ENCODE peak calls at places on chromosomes 7 and 10, in four cellular contexts. B is foreskin fibroblast, A is gastrocnemius medialis, V is ascending aorta. D is an unnamed sample.

GRCh38 chr10:118850418-118851061 is 95.8 kb upstream of the CACUL1 start:
- DNase-seq in V (no peak), A (no peak), B (peak; percentile 54), D (peak; percentile 69)

GRCh38 chr10:98340946-98341345 is 73.0 kb upstream of the LOXL4 start:
- DNase-seq in V (no peak), A (no peak), B (peak; percentile 56), D (peak; percentile 19)

GRCh38 chr10:33376476-33376875 is 42.0 kb upstream of the NRP1 start:
- DNase-seq in V (no peak), B (peak; percentile 31), A (no peak), D (no peak)

GRCh38 chr10:52466464-52466863 is 152.4 kb downstream of the DKK1 start:
- DNase-seq in A (no peak), B (peak; percentile 54), V (no peak), D (no peak)

GRCh38 chr7:131038153-131038552 is 289.5 kb upstream of the MKLN1 start:
- DNase-seq in B (no peak), A (no peak), V (no peak), D (no peak)

GRCh38 chr10:71834343-71834674 is 16.7 kb downstream of the PSAP start:
- DNase-seq in A (no peak), B (no peak), V (no peak), D (no peak)

GRCh38 chr10:79483299-79483698 is 29.0 kb upstream of the EIF5AL1 start:
- DNase-seq in A (no peak), B (no peak), V (no peak), D (peak; percentile 48)

GRCh38 chr10:77553311-77553710 is 84.3 kb downstream of the KCNMA1 start:
- DNase-seq in V (no peak), A (no peak), B (no peak), D (no peak)

GRCh38 chr7:31875424-31875823 is 188.4 kb downstream of the PPP1R17 start:
- DNase-seq in B (no peak), A (no peak), V (no peak), D (peak; percentile 10)

GRCh38 chr7:112500619-112501018 is 19.8 kb downstream of the LSMEM1 start:
- DNase-seq in B (peak; percentile 55), V (no peak), A (no peak), D (peak; percentile 27)
- TF ChIP-seq CTCF in B (no peak), V (no peak), A (no peak), D (peak; percentile 14)

DNA sequence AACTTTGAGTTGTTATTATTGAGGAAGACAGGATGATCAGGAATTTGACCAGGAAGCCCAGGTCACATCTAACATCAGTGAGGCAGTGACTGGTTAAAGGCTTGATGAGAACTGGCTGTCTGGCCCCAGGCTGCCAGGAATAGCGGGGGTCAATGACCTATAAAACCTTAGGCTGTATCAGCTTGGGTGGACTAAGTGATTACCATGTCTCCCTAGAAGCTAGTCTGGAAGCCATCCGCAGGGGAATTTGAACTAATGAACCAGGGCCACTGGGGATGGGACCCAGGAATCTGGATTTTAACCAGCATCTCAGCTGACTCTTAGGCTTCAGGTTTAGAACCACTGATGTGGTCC is 56.6 kb downstream of the BPGM start:
- DNase-seq in B (no peak), V (no peak), A (no peak), D (no peak)
- H3K4me3 ChIP-seq in B (no peak overlapping the region), V (no peak overlapping the region), A (no peak overlapping the region), D (no peak overlapping the region)

DNA sequence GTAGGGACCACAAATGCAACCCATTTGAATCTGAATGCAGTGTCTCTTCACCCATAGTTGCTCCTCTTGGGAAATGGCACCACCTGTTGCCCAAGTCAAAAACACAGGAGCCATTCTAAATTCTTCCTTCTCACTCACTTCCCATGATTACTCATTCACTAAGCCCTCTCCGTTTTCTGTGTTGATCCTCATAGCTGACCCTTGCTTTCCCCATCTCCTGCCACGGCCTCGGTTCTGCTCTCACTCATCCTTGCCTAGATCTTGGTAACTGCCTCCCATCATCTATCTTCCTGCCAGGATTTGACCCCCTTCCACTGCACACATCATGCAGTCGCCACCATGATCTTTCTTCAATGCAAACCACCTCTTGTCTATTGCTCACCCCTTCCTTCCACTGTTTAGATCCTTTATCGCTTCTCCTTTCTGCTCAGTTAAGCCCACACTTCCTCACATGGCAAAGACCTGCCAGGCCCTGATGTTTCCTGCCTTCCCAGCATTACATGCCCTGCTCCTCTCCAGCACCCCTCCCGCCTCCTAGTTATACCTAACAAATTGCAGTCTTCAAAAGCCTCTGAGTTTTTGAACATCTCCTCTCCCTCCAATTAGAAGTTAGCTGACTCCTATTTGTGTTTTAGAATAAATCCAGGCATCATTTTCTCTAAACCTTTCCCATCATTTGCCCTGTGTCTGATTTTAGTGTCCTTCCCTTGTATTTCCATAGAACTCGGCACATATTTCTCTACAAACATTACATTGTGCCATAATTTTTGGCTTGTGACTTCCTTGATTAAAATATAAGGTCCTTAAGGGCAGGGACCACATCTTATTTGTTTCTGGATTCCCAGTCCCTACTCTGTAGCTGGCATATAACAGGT is 19.2 kb upstream of the CPN1 start:
- DNase-seq in B (peak; percentile 51), A (no peak), V (no peak), D (peak; percentile 41)
- TF ChIP-seq CTCF in B (no peak), A (no peak), V (no peak), D (peak; percentile 27)

GRCh38 chr10:19987931-19988330 is 171.7 kb downstream of the PLXDC2 start:
- DNase-seq in V (no peak), B (no peak), A (no peak), D (no peak)
- H3K4me3 ChIP-seq in V (no peak overlapping the region), B (no peak overlapping the region), A (no peak overlapping the region), D (no peak overlapping the region)

GRCh38 chr7:108455833-108456677 is at the start of gene NRCAM:
- DNase-seq in A (no peak), B (peak; percentile 66), V (no peak), D (peak; percentile 32)
- TF ChIP-seq CTCF in A (no peak), B (no peak), V (no peak), D (no peak)

GRCh38 chr10:86003201-86003621 is 363.4 kb downstream of the GRID1 start:
- DNase-seq in V (no peak), B (no peak), A (peak; percentile 53), D (no peak)

GRCh38 chr10:86001521-86001920 is 365.1 kb downstream of the GRID1 start:
- DNase-seq in A (no peak), B (no peak), V (no peak), D (no peak)

GRCh38 chr10:86007171-86007570 is 359.4 kb downstream of the GRID1 start:
- DNase-seq in V (no peak), A (no peak), B (no peak), D (no peak)

DNA sequence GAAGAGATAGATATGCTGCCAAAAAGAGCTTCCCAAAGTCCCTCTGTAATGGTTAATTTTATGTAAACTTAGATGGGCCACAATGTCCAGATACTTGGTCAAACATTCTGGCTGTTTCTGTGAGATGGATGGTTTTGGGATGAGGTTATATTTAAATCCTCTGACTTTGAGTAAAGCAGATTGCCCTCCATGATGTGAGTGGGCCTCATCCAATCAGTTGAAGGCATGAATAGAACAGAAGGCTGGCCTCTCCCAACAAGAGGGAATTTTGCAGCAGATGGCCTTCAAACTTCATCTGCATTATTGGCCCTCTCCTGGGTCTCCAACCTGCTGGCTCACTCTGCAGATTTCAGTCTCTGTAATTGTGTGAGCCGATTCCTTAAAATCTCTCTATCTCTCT is 362.3 kb downstream of the GRID1 start:
- DNase-seq in V (no peak), A (no peak), B (no peak), D (no peak)
- H3K4me3 ChIP-seq in V (no peak overlapping the region), A (no peak overlapping the region), B (no peak overlapping the region), D (no peak overlapping the region)

DNA sequence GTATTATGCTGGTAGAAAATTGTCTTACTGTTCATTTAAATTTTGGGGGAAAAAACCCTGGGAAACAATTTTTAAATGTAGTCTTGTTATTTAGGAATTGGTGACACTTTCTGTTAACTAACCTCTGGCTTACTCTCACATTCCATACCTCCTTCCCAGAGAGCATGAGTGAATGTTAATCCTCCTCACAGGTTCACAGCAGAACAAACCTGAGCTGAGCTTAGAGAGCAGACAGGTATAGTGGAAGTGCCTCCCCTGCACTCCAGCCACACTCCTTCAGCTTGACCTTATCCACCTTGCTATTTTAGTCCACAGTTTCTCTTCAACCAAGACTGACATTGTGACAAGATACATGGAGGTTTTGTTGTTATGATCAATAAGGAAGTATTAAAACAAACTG is 235.9 kb downstream of the FOXP2 start:
- DNase-seq in A (no peak), V (no peak), B (no peak), D (no peak)
- TF ChIP-seq CTCF in A (no peak), V (no peak), B (no peak), D (no peak)

D was measured in fibroblast of mammary gland.